ENCODE peak calls at places on chromosomes 16 and 17, in ten cellular contexts. G, R, A, P, I, W, M, K, N and L are unnamed samples.

GRCh38 chr17:27496501-27496943 is 40.3 kb downstream of the KSR1 start:
- DNase-seq in W (peak), G (no peak), K (peak), N (no peak), M (no peak), P (no peak), R (no peak), A (no peak), I (no peak), L (no peak)

GRCh38 chr17:81339180-81339501 is 44.0 kb upstream of the SLC38A10 start:
- DNase-seq in P (no peak), G (no peak), K (no peak), A (no peak), R (no peak), M (no peak), N (peak), I (no peak), W (no peak), L (no peak)

GRCh38 chr17:76469991-76470739 is 2.8 kb downstream of the AANAT start:
- DNase-seq in P (no peak), K (no peak), N (no peak), G (no peak), W (no peak), R (no peak), I (no peak), A (no peak), M (no peak), L (no peak)

GRCh38 chr17:41480136-41480535 is 815 bp downstream of the KRT35 start:
- DNase-seq in G (no peak), K (no peak), I (no peak), W (no peak), P (no peak), R (no peak), N (no peak), A (no peak), M (no peak), L (no peak)

GRCh38 chr16:69554495-69554894 is 11.3 kb upstream of the NFAT5 start:
- DNase-seq in P (no peak), I (no peak), N (no peak), W (no peak), K (no peak), G (no peak), M (no peak), R (no peak), A (no peak), L (no peak)

GRCh38 chr17:28272166-28272565 is 46.8 kb upstream of the TMEM97 start:
- DNase-seq in G (no peak), N (no peak), A (peak), W (no peak), K (no peak), M (no peak), P (no peak), R (no peak), I (no peak), L (no peak)

GRCh38 chr17:74408262-74408661 is 23.6 kb upstream of the GPRC5C start:
- DNase-seq in P (no peak), M (no peak), W (no peak), G (no peak), R (no peak), N (no peak), A (peak), I (no peak), K (peak), L (no peak)

GRCh38 chr17:51165680-51166197 is 472 bp upstream of the NME2 start:
- DNase-seq in I (peak), M (no peak), W (no peak), N (peak), P (no peak), G (no peak), A (peak), K (no peak), R (no peak), L (no peak)

GRCh38 chr16:20942271-20942670 is 41.7 kb downstream of the LYRM1 start:
- DNase-seq in I (no peak), A (no peak), R (no peak), G (no peak), M (no peak), P (no peak), N (no peak), K (no peak), W (no peak), L (no peak)

GRCh38 chr17:79400989-79401703 is 209.7 kb downstream of the RBFOX3 start:
- DNase-seq in K (peak), R (peak), I (peak), M (peak), G (peak), P (peak), W (peak), A (peak), N (peak), L (peak)